ENCODE peak calls at places on chromosomes 12 and 14, in six cellular contexts. X is AG10803, Q is epithelial cell of esophagus, V is lower lobe of right lung, P is HL-60, H is lung. T is an unnamed sample.

GRCh38 chr12:117685115-117685926 is 283.5 kb downstream of the KSR2 start:
- DNase-seq in X (peak), Q (no peak), V (no peak), P (no peak), H (no peak), T (peak)

GRCh38 chr14:104741108-104741802 is 11.7 kb upstream of the SIVA1 start:
- DNase-seq in X (no peak), Q (no peak), V (no peak), P (no peak), H (no peak), T (peak)

GRCh38 chr12:63822352-63822751 is 22.1 kb upstream of the SRGAP1 start:
- DNase-seq in X (peak), Q (peak), V (no peak), P (no peak), H (no peak), T (no peak)

GRCh38 chr14:99029150-99029915 is 242.7 kb downstream of the BCL11B start:
- DNase-seq in X (no peak), Q (no peak), V (no peak), P (no peak), H (no peak), T (no peak)

GRCh38 chr14:103803661-103804060 is 43.7 kb downstream of the PPP1R13B start:
- DNase-seq in X (peak), Q (peak), V (no peak), P (no peak), H (no peak), T (peak)

GRCh38 chr14:59391388-59391787 is 73.8 kb downstream of the GPR135 start:
- DNase-seq in X (no peak), Q (no peak), V (no peak), P (no peak), H (no peak), T (no peak)

GRCh38 chr14:95876769-95877490 is at the start of gene TUNAR:
- DNase-seq in X (no peak), Q (no peak), V (no peak), P (no peak), H (no peak), T (peak)

GRCh38 chr14:100424504-100425453 is 101.6 kb downstream of the SLC25A47 start:
- DNase-seq in X (no peak), Q (peak), V (no peak), P (no peak), H (no peak), T (no peak)

GRCh38 chr12:58537278-58537677 is 383.0 kb downstream of the LRIG3 start:
- DNase-seq in X (peak), Q (peak), V (no peak), P (no peak), H (no peak), T (no peak)

GRCh38 chr12:120639771-120640721 is at the start of gene CABP1:
- DNase-seq in X (no peak), Q (no peak), V (no peak), P (no peak), H (no peak), T (no peak)

GRCh38 chr12:128088926-128089325 is 178.0 kb upstream of the TMEM132C start:
- DNase-seq in X (no peak), Q (no peak), V (no peak), P (no peak), H (peak), T (no peak)

GRCh38 chr14:99944241-99944651 is 121.0 kb upstream of the EVL start:
- DNase-seq in X (no peak), Q (no peak), V (no peak), P (no peak), H (no peak), T (no peak)

GRCh38 chr12:14408208-14408607 is 42.7 kb downstream of the ATF7IP start:
- DNase-seq in X (peak), Q (no peak), V (no peak), P (no peak), H (no peak), T (no peak)

GRCh38 chr12:85920324-85920947 is 46.3 kb downstream of the NTS start:
- DNase-seq in X (peak), Q (peak), V (no peak), P (no peak), H (no peak), T (peak)

GRCh38 chr14:58645641-58646040 is 7.9 kb downstream of the DACT1 start:
- DNase-seq in X (no peak), Q (no peak), V (no peak), P (no peak), H (no peak), T (no peak)

GRCh38 chr14:94975366-94975765 is 182.0 kb downstream of the DICER1 start:
- DNase-seq in X (no peak), Q (no peak), V (no peak), P (no peak), H (no peak), T (no peak)

GRCh38 chr14:35754671-35755070 is 54.4 kb downstream of the RALGAPA1 start:
- DNase-seq in X (no peak), Q (no peak), V (no peak), P (no peak), H (no peak), T (no peak)

GRCh38 chr14:95664546-95664945 is 21.7 kb upstream of the TCL1B start:
- DNase-seq in X (no peak), Q (no peak), V (no peak), P (no peak), H (no peak), T (no peak)

GRCh38 chr12:29726321-29726692 is 57.4 kb downstream of the TMTC1 start:
- DNase-seq in X (no peak), Q (no peak), V (no peak), P (no peak), H (no peak), T (no peak)

GRCh38 chr12:47205532-47206449 is 126.0 kb upstream of the AMIGO2 start:
- DNase-seq in X (no peak), Q (no peak), V (no peak), P (no peak), H (no peak), T (no peak)

GRCh38 chr12:78778339-78778738 is 86.2 kb upstream of the SYT1 start:
- DNase-seq in X (peak), Q (peak), V (no peak), P (no peak), H (no peak), T (no peak)

GRCh38 chr14:93132472-93133065 is 16.8 kb upstream of the ITPK1 start:
- DNase-seq in X (peak), Q (peak), V (no peak), P (no peak), H (no peak), T (peak)

GRCh38 chr14:70821916-70822705 is 12.8 kb upstream of the MAP3K9 start:
- DNase-seq in X (peak), Q (peak), V (peak), P (peak), H (peak), T (peak)

GRCh38 chr14:94125659-94126418 is 3.6 kb downstream of the IFI27L2 start:
- DNase-seq in X (no peak), Q (no peak), V (no peak), P (no peak), H (no peak), T (peak)

GRCh38 chr12:94046626-94047410 is 101.6 kb upstream of the PLXNC1 start:
- DNase-seq in X (no peak), Q (peak), V (no peak), P (no peak), H (no peak), T (no peak)

GRCh38 chr14:103741876-103742275 is 26.3 kb downstream of the ZFYVE21 start:
- DNase-seq in X (no peak), Q (no peak), V (no peak), P (no peak), H (no peak), T (no peak)

GRCh38 chr12:20832911-20833310 is 22.4 kb downstream of the SLCO1B3 start:
- DNase-seq in X (no peak), Q (no peak), V (no peak), P (no peak), H (no peak), T (no peak)

DNA sequence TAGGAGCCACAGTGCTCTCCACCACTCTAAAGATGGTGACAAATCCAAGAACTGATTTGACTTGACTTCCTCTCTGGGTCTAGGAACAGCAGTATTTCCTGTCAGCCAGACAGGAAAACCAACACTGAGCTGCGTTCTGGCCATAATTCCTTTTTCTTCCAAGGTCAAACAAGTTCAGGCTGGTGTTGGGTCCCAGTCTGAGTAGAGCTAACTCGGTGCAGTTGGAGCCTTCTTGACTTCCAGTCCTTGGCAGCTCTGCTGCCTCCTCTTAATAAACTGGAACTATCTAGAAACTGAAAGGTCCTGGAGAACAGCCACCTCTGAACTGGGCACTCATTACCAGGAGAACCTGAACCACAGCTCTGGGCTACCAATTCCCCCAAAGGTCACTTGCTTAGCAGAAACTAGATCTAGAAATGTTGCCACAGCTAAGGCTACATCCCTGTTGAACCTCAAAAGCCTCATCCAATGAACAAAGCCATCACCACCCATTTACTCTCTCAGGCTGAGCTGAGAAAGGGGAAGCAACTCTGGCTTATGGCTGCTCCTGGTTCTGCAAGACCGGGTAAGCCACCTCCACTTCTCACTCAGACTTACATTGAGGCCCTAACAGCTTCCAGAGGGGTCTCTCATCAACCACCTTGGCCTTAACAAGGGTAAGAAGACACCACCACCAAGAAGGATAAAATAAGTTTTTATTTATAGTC is 27.7 kb downstream of the MAX start:
- DNase-seq in X (no peak), Q (no peak), V (no peak), P (no peak), H (no peak), T (no peak)
- TF ChIP-seq CTCF in X (no peak), Q (no peak), V (no peak), P (no peak), H (no peak), T (no peak)

GRCh38 chr12:108733132-108733531 is 1.8 kb upstream of the CORO1C start:
- DNase-seq in X (no peak), Q (no peak), V (no peak), P (no peak), H (no peak), T (no peak)

GRCh38 chr12:108730337-108731104 is 797 bp downstream of the CORO1C start:
- DNase-seq in X (peak), Q (peak), V (peak), P (no peak), H (peak), T (peak)

GRCh38 chr12:108732489-108732888 is 1.2 kb upstream of the CORO1C start:
- DNase-seq in X (no peak), Q (no peak), V (no peak), P (no peak), H (no peak), T (no peak)

GRCh38 chr12:108731105-108731865 is at the start of gene CORO1C:
- DNase-seq in X (peak), Q (peak), V (peak), P (peak), H (peak), T (peak)

DNA sequence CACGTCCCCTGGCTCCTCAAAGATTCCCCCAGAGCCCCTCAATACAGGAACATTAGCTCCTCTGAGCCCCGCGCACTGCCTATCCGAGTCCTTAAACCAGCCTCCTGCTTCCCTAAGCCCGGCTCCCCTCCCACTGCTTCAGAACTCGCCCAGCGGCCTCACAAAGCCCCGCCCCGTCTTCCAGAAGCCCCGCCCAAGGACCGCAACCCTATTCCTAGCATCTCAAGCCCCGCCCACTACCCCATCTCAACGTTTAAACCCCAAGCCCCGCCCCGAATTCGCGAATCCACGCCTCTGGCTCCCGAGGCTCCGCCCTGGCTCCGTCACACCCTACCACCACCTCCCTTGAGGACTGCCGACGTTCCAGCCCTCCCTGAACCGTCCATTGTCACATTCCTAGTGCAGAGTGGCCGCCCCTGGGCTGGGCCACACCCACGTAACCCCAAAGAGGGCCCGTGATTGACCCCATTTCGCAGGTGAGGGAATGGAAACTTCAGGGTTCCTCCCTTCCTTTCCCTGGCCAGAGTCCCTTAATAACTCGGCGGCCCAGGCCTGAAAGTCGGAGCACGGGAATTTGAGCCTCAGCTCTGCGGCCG is 646 bp upstream of the CORO1C start:
- DNase-seq in X (peak), Q (peak), V (peak), P (peak), H (peak), T (peak)
- TF ChIP-seq CTCF in X (no peak), Q (no peak), V (no peak), P (no peak), H (no peak), T (no peak)

DNA sequence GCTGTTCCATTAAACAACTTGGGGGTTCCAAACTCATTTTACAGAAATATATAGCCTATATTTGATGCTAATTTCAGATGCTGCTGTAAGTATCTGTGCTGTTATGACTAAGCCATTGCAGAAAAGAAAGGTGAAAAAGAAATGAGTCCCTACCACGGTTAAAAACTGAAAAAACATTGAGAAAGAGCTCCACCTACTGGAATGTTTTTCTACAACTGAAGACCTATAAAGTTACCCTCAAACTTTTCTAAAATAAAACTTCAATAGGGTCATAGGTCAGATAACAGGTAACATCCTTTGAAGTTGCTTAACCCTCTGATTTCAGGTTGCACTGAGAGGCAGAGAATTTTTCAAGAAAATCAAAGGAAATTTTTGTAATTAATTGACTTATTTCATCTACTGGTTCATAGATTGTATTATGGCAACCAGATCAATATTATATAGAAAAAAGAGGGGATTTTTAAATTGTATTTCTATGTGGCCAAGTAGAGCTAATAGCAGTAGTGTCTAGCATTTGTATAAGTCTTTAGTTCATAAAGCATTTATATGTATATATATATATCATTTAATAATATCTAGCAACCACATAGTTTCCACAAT is 279.9 kb downstream of the RPS29 start:
- DNase-seq in X (peak), Q (peak), V (no peak), P (no peak), H (no peak), T (no peak)
- TF ChIP-seq CTCF in X (peak), Q (no peak), V (peak), P (no peak), H (no peak), T (peak)

DNA sequence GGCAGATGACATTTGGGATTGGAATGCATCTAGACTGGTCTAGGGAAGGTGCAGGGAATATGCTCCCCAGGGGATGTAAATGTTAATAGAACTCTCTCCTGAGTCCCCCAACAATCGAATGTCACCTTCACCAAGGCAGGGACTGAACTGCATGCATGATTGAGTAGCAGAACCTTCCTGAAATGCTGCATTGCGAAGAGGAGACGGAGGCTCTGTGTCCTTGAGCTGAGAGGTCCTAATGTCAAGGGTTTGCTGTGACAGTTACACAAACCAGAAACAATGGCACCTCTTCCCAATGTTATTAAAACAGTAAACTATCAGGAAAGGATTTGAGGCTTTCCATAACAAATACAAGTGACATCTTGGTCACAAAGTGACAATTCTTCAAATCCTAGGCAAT is 117.5 kb upstream of the SFSWAP start:
- DNase-seq in X (no peak), Q (no peak), V (no peak), P (no peak), H (no peak), T (peak)
- TF ChIP-seq CTCF in X (no peak), Q (no peak), V (no peak), P (no peak), H (no peak), T (no peak)